ENCODE peak calls at places on chromosomes 2 and 18, in seven cellular contexts. W, K, J, H, L, Y and X are unnamed samples.

GRCh38 chr2:12155308-12156061 is 409.1 kb downstream of the LPIN1 start:
- DNase-seq in W (peak), J (peak), H (no peak), Y (no peak), L (peak), K (no peak), X (no peak)

GRCh38 chr18:37565138-37565984 is at the start of gene CELF4:
- DNase-seq in K (no peak), Y (no peak), H (peak), L (no peak), J (no peak), W (no peak), X (no peak)

GRCh38 chr2:30692829-30693265 is 114.4 kb downstream of the CAPN13 start:
- DNase-seq in L (peak), W (no peak), K (no peak), H (peak), J (no peak), Y (no peak), X (no peak)

GRCh38 chr2:202269585-202269984 is 4.0 kb downstream of the NOP58 start:
- DNase-seq in L (peak), J (no peak), K (no peak), W (no peak), H (no peak), Y (peak), X (no peak)

GRCh38 chr2:172244419-172245130 is 141.9 kb upstream of the DLX2 start:
- DNase-seq in J (no peak), W (peak), K (no peak), L (no peak), Y (no peak), H (no peak), X (no peak)

GRCh38 chr2:140122001-140122400 is 1341.8 kb upstream of the NXPH2 start:
- DNase-seq in W (no peak), Y (no peak), K (no peak), J (no peak), H (no peak), L (no peak), X (peak)

GRCh38 chr2:213167559-213167958 is 16.1 kb upstream of the IKZF2 start:
- DNase-seq in J (no peak), W (peak), H (no peak), Y (no peak), L (no peak), K (no peak), X (no peak)

GRCh38 chr2:86704482-86704971 is 15.6 kb upstream of the RMND5A start:
- DNase-seq in Y (no peak), W (peak), L (no peak), K (peak), J (peak), H (no peak), X (peak)

GRCh38 chr2:72182547-72183460 is 35.1 kb upstream of the CYP26B1 start:
- DNase-seq in K (no peak), Y (no peak), W (no peak), J (no peak), H (no peak), L (no peak), X (no peak)

GRCh38 chr2:217434183-217434620 is 568.6 kb downstream of the TNS1 start:
- DNase-seq in L (peak), K (peak), J (peak), H (peak), W (peak), Y (peak), X (peak)

GRCh38 chr18:23703057-23703986 is 14.1 kb downstream of the LAMA3 start:
- DNase-seq in L (peak), W (peak), H (no peak), K (peak), Y (no peak), J (peak), X (peak)

GRCh38 chr18:29226201-29226600 is 1049.3 kb upstream of the CDH2 start:
- DNase-seq in H (no peak), W (peak), L (no peak), Y (no peak), K (no peak), J (no peak), X (no peak)

GRCh38 chr2:133431289-133431688 is 137.0 kb downstream of the NCKAP5 start:
- DNase-seq in W (peak), H (no peak), L (no peak), Y (no peak), J (no peak), K (no peak), X (no peak)

GRCh38 chr2:144083211-144083610 is 436.7 kb downstream of the ZEB2 start:
- DNase-seq in W (peak), L (no peak), H (no peak), Y (no peak), K (no peak), J (no peak), X (no peak)

GRCh38 chr2:120398051-120398960 is 52.4 kb downstream of the INHBB start:
- DNase-seq in K (peak), J (no peak), L (no peak), Y (no peak), W (peak), H (no peak), X (no peak)

GRCh38 chr2:135164431-135164830 is 112.3 kb downstream of the RAB3GAP1 start:
- DNase-seq in H (no peak), W (peak), L (no peak), K (no peak), J (no peak), Y (no peak), X (no peak)

GRCh38 chr2:112666764-112667122 is 21.0 kb downstream of the SLC20A1 start:
- DNase-seq in J (no peak), W (no peak), Y (no peak), H (no peak), L (peak), K (no peak), X (peak)

GRCh38 chr18:44588466-44588865 is 92.2 kb upstream of the SETBP1 start:
- DNase-seq in H (no peak), J (no peak), L (no peak), K (no peak), Y (no peak), W (no peak), X (no peak)

DNA sequence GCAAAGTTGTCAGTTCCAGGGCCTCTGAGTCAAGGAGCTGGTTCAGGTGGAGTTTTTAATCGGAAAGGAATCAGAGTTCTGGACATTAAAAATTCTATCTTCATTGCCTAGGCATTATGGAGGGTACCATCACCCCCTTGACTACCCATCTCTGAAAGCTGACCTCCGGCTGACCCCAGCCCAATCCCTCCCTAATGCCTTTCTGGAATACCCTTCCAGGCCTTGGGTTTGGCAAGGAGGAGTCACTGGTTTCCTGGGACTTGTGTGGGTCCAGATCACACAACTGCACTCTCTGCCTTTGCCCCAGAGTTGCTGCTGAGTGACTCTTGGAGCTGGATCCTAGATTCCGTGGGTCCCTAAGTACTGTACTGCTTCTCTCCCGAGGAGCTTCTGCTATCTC is 1.0 kb upstream of the OSR1 start:
- DNase-seq in L (no peak), Y (no peak), K (no peak), H (no peak), W (no peak), J (no peak), X (no peak)
- TF ChIP-seq CEBPB in L (no peak), Y (no peak), K (no peak), H (no peak), W (no peak), J (no peak), X (no peak)

GRCh38 chr2:74864728-74865722 is 31.1 kb downstream of the HK2 start:
- DNase-seq in H (no peak), Y (no peak), K (no peak), L (peak), W (peak), J (peak), X (no peak)
- TF ChIP-seq CEBPB in H (no peak), Y (no peak), K (no peak), L (no peak), W (no peak), J (no peak), X (no peak)

GRCh38 chr18:73615506-73615905 is 532.1 kb downstream of the FBXO15 start:
- DNase-seq in Y (no peak), H (no peak), K (no peak), J (no peak), L (no peak), W (no peak), X (no peak)

GRCh38 chr18:73614812-73615211 is 532.8 kb downstream of the FBXO15 start:
- DNase-seq in Y (no peak), W (peak), J (no peak), L (no peak), K (no peak), H (no peak), X (no peak)

GRCh38 chr18:73613706-73614340 is 533.8 kb downstream of the FBXO15 start:
- DNase-seq in W (peak), L (no peak), K (no peak), H (no peak), J (no peak), Y (no peak), X (no peak)

GRCh38 chr18:73617981-73618380 is 529.7 kb downstream of the FBXO15 start:
- DNase-seq in L (no peak), H (no peak), W (no peak), K (no peak), Y (no peak), J (no peak), X (no peak)
- TF ChIP-seq CEBPB in L (no peak), H (no peak), W (no peak), K (no peak), Y (no peak), J (no peak), X (no peak)

DNA sequence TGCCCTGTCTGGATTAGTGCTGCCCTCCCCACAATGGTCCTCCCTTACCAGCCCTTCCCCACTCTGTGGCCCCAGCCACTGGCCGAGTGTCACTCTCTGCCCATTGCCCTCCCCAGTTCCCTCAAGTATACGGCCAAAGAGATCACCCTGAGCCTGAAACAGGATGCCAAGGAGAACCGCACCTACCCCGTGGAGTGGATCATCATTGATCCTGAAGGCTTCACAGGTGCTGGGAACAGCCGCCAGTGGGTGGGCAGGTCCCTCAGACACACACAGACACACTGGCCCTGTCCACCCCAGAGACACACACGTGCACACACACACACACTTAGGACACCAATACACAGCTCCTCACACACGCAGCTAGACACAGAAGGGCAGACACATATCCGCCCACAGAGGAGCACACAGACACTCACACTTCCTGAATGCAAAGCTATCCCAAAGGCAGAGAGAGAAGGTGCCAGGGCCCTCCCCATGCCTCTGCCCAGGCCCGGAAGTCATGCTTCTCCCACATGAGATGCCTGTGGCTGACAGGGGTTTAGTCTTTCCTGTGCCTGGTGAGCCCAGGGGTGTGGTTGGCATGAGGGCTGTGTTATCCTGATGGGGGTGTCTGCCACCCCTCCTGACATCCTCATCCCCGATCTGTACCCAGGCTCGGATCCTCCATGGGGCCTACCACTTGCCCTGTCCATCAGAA is 2.9 kb downstream of the CHRND start:
- DNase-seq in L (no peak), W (no peak), H (no peak), K (no peak), J (no peak), Y (no peak), X (no peak)
- TF ChIP-seq CEBPB in L (no peak), W (no peak), H (no peak), K (no peak), J (no peak), Y (no peak), X (no peak)

GRCh38 chr2:151543898-151544297 is 134.2 kb downstream of the RIF1 start:
- DNase-seq in Y (no peak), J (no peak), K (no peak), L (no peak), W (no peak), H (no peak), X (no peak)
- TF ChIP-seq CEBPB in Y (no peak), J (no peak), K (no peak), L (no peak), W (no peak), H (no peak), X (no peak)

DNA sequence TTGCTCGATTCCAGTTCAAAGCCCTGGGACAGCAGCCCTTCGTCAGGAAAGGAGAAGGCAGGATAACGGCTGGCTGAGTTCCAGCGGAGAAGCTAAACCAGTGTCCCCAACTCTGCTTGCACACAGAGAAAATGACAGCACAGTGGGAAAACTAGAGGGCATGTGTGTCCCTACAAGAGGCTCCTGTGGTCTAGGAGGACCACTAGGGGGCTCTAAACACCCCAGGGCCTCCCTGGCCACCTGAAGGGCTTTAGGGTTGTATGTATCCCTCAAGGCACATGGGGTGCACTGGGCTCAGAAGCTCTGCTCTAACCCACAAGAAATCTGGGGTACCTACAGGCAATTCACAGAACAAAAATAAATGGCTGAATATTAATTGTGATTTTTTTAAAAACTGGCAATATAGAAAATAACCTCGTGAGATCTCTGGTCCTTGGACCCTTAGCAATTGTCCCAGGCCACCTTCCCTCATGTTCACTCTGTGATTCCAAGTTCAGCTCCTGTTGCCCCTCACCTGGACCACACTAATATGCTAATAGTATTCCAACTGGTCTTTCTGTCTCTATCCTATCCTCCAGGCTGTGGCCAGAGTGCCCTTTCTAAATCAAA is 17.5 kb downstream of the STAT1 start:
- DNase-seq in L (peak), Y (no peak), H (peak), W (peak), K (peak), J (no peak), X (peak)
- TF ChIP-seq CEBPB in L (no peak), Y (no peak), H (no peak), W (no peak), K (no peak), J (no peak), X (no peak)